ENCODE peak calls at places on chromosomes 16 and 17, in seven cellular contexts. One of them, this sample, is unnamed.

GRCh38 chr17:80426671-80427326 is 11.8 kb downstream of the ENDOV start:
- DNase-seq in H9: peak
- DNase-seq in GM04504: peak
- DNase-seq in left kidney: peak
- DNase-seq in uterus: peak
- DNase-seq in stimulated activated CD8-positive, alpha-beta memory T cell treated with anti-CD3 and anti-CD28 coated beads, Interleukin-4, amount 100 ng/mL, for 1 hour: peak
- DNase-seq in CD4-positive, alpha-beta T cell: peak
- DNase-seq in this sample: peak

GRCh38 chr16:720507-720989 is 398 bp upstream of the ANTKMT start:
- DNase-seq in H9: peak
- DNase-seq in GM04504: no peak
- DNase-seq in left kidney: peak
- DNase-seq in uterus: peak
- DNase-seq in stimulated activated CD8-positive, alpha-beta memory T cell treated with anti-CD3 and anti-CD28 coated beads, Interleukin-4, amount 100 ng/mL, for 1 hour: no peak
- DNase-seq in CD4-positive, alpha-beta T cell: no peak
- DNase-seq in this sample: no peak

GRCh38 chr16:64626771-64627170 is 495.1 kb downstream of the CDH11 start:
- DNase-seq in H9: no peak
- DNase-seq in GM04504: no peak
- DNase-seq in left kidney: no peak
- DNase-seq in uterus: no peak
- DNase-seq in stimulated activated CD8-positive, alpha-beta memory T cell treated with anti-CD3 and anti-CD28 coated beads, Interleukin-4, amount 100 ng/mL, for 1 hour: no peak
- DNase-seq in CD4-positive, alpha-beta T cell: no peak
- DNase-seq in this sample: no peak

GRCh38 chr16:15879255-15879804 is 9.1 kb downstream of the CEP20 start:
- DNase-seq in H9: no peak
- DNase-seq in GM04504: peak
- DNase-seq in left kidney: no peak
- DNase-seq in uterus: no peak
- DNase-seq in stimulated activated CD8-positive, alpha-beta memory T cell treated with anti-CD3 and anti-CD28 coated beads, Interleukin-4, amount 100 ng/mL, for 1 hour: no peak
- DNase-seq in CD4-positive, alpha-beta T cell: no peak
- DNase-seq in this sample: no peak

GRCh38 chr17:6162216-6162615 is 92.0 kb downstream of the WSCD1 start:
- DNase-seq in H9: peak
- DNase-seq in GM04504: no peak
- DNase-seq in left kidney: peak
- DNase-seq in uterus: no peak
- DNase-seq in stimulated activated CD8-positive, alpha-beta memory T cell treated with anti-CD3 and anti-CD28 coated beads, Interleukin-4, amount 100 ng/mL, for 1 hour: no peak
- DNase-seq in CD4-positive, alpha-beta T cell: no peak
- DNase-seq in this sample: no peak

GRCh38 chr16:58678269-58678668 is 6.3 kb downstream of the SLC38A7 start:
- DNase-seq in H9: no peak
- DNase-seq in GM04504: no peak
- DNase-seq in left kidney: no peak
- DNase-seq in uterus: no peak
- DNase-seq in stimulated activated CD8-positive, alpha-beta memory T cell treated with anti-CD3 and anti-CD28 coated beads, Interleukin-4, amount 100 ng/mL, for 1 hour: no peak
- DNase-seq in CD4-positive, alpha-beta T cell: no peak
- DNase-seq in this sample: no peak

GRCh38 chr16:1493746-1494094 is 560 bp downstream of the TELO2 start:
- DNase-seq in H9: no peak
- DNase-seq in GM04504: no peak
- DNase-seq in left kidney: peak
- DNase-seq in uterus: no peak
- DNase-seq in stimulated activated CD8-positive, alpha-beta memory T cell treated with anti-CD3 and anti-CD28 coated beads, Interleukin-4, amount 100 ng/mL, for 1 hour: no peak
- DNase-seq in CD4-positive, alpha-beta T cell: no peak
- DNase-seq in this sample: no peak

GRCh38 chr16:70512456-70512855 is 10.9 kb downstream of the COG4 start:
- DNase-seq in H9: no peak
- DNase-seq in GM04504: peak
- DNase-seq in left kidney: no peak
- DNase-seq in uterus: no peak
- DNase-seq in stimulated activated CD8-positive, alpha-beta memory T cell treated with anti-CD3 and anti-CD28 coated beads, Interleukin-4, amount 100 ng/mL, for 1 hour: no peak
- DNase-seq in CD4-positive, alpha-beta T cell: no peak
- DNase-seq in this sample: no peak

GRCh38 chr17:20955437-20956323 is 87.1 kb downstream of the USP22 start:
- DNase-seq in H9: no peak
- DNase-seq in GM04504: no peak
- DNase-seq in left kidney: peak
- DNase-seq in uterus: peak
- DNase-seq in stimulated activated CD8-positive, alpha-beta memory T cell treated with anti-CD3 and anti-CD28 coated beads, Interleukin-4, amount 100 ng/mL, for 1 hour: no peak
- DNase-seq in CD4-positive, alpha-beta T cell: no peak
- DNase-seq in this sample: no peak

GRCh38 chr17:52537368-52537767 is 378.9 kb upstream of the CA10 start:
- DNase-seq in H9: no peak
- DNase-seq in GM04504: no peak
- DNase-seq in left kidney: no peak
- DNase-seq in uterus: no peak
- DNase-seq in stimulated activated CD8-positive, alpha-beta memory T cell treated with anti-CD3 and anti-CD28 coated beads, Interleukin-4, amount 100 ng/mL, for 1 hour: no peak
- DNase-seq in CD4-positive, alpha-beta T cell: no peak
- DNase-seq in this sample: no peak

GRCh38 chr16:70750893-70751467 is 50.0 kb downstream of the VAC14 start:
- DNase-seq in H9: no peak
- DNase-seq in GM04504: peak
- DNase-seq in left kidney: peak
- DNase-seq in uterus: peak
- DNase-seq in stimulated activated CD8-positive, alpha-beta memory T cell treated with anti-CD3 and anti-CD28 coated beads, Interleukin-4, amount 100 ng/mL, for 1 hour: no peak
- DNase-seq in CD4-positive, alpha-beta T cell: no peak
- DNase-seq in this sample: no peak

GRCh38 chr16:705748-706188 is at the start of gene FBXL16:
- DNase-seq in H9: no peak
- DNase-seq in GM04504: no peak
- DNase-seq in left kidney: peak
- DNase-seq in uterus: no peak
- DNase-seq in stimulated activated CD8-positive, alpha-beta memory T cell treated with anti-CD3 and anti-CD28 coated beads, Interleukin-4, amount 100 ng/mL, for 1 hour: no peak
- DNase-seq in CD4-positive, alpha-beta T cell: no peak
- DNase-seq in this sample: no peak

GRCh38 chr17:62678214-62678919 is 50.9 kb downstream of the MRC2 start:
- DNase-seq in H9: no peak
- DNase-seq in GM04504: no peak
- DNase-seq in left kidney: no peak
- DNase-seq in uterus: no peak
- DNase-seq in stimulated activated CD8-positive, alpha-beta memory T cell treated with anti-CD3 and anti-CD28 coated beads, Interleukin-4, amount 100 ng/mL, for 1 hour: no peak
- DNase-seq in CD4-positive, alpha-beta T cell: no peak
- DNase-seq in this sample: no peak

GRCh38 chr16:8777217-8777616 is 20.2 kb downstream of the TMEM186 start:
- DNase-seq in H9: no peak
- DNase-seq in GM04504: no peak
- DNase-seq in left kidney: no peak
- DNase-seq in uterus: no peak
- DNase-seq in stimulated activated CD8-positive, alpha-beta memory T cell treated with anti-CD3 and anti-CD28 coated beads, Interleukin-4, amount 100 ng/mL, for 1 hour: no peak
- DNase-seq in CD4-positive, alpha-beta T cell: no peak
- DNase-seq in this sample: no peak

GRCh38 chr17:20116683-20117309 is 107.6 kb downstream of the SPECC1 start:
- DNase-seq in H9: peak
- DNase-seq in GM04504: peak
- DNase-seq in left kidney: peak
- DNase-seq in uterus: peak
- DNase-seq in stimulated activated CD8-positive, alpha-beta memory T cell treated with anti-CD3 and anti-CD28 coated beads, Interleukin-4, amount 100 ng/mL, for 1 hour: peak
- DNase-seq in CD4-positive, alpha-beta T cell: peak
- DNase-seq in this sample: peak

GRCh38 chr17:2054262-2054739 is 602 bp upstream of the HIC1 start:
- DNase-seq in H9: peak
- DNase-seq in GM04504: no peak
- DNase-seq in left kidney: peak
- DNase-seq in uterus: peak
- DNase-seq in stimulated activated CD8-positive, alpha-beta memory T cell treated with anti-CD3 and anti-CD28 coated beads, Interleukin-4, amount 100 ng/mL, for 1 hour: no peak
- DNase-seq in CD4-positive, alpha-beta T cell: no peak
- DNase-seq in this sample: no peak

GRCh38 chr16:15521758-15522509 is 87.5 kb downstream of the BMERB1 start:
- DNase-seq in H9: no peak
- DNase-seq in GM04504: no peak
- DNase-seq in left kidney: no peak
- DNase-seq in uterus: peak
- DNase-seq in stimulated activated CD8-positive, alpha-beta memory T cell treated with anti-CD3 and anti-CD28 coated beads, Interleukin-4, amount 100 ng/mL, for 1 hour: no peak
- DNase-seq in CD4-positive, alpha-beta T cell: no peak
- DNase-seq in this sample: no peak

GRCh38 chr17:34725740-34726139 is 146.4 kb downstream of the TMEM132E start:
- DNase-seq in H9: peak
- DNase-seq in GM04504: no peak
- DNase-seq in left kidney: no peak
- DNase-seq in uterus: no peak
- DNase-seq in stimulated activated CD8-positive, alpha-beta memory T cell treated with anti-CD3 and anti-CD28 coated beads, Interleukin-4, amount 100 ng/mL, for 1 hour: no peak
- DNase-seq in CD4-positive, alpha-beta T cell: no peak
- DNase-seq in this sample: no peak

GRCh38 chr16:85462405-85463227 is 150.5 kb upstream of the GSE1 start:
- DNase-seq in H9: no peak
- DNase-seq in GM04504: no peak
- DNase-seq in left kidney: peak
- DNase-seq in uterus: peak
- DNase-seq in stimulated activated CD8-positive, alpha-beta memory T cell treated with anti-CD3 and anti-CD28 coated beads, Interleukin-4, amount 100 ng/mL, for 1 hour: no peak
- DNase-seq in CD4-positive, alpha-beta T cell: no peak
- DNase-seq in this sample: no peak